ENCODE peak calls at places on chromosomes 11 and 22, in five cellular contexts. N is fibroblast of pulmonary artery, Q is BJ, R is PC-9, M is astrocyte of the spinal cord. B is an unnamed sample.

GRCh38 chr22:50016988-50017700 is 4.6 kb upstream of the IL17REL start:
- DNase-seq in N (peak; percentile 37), Q (no peak), R (no peak), M (no peak), B (peak; percentile 20)

GRCh38 chr11:66691311-66691980 is 13.8 kb upstream of the RBM4B start:
- DNase-seq in N (no peak), Q (no peak), R (no peak), M (no peak), B (no peak)

GRCh38 chr22:41367680-41368542 is 13.8 kb upstream of the TEF start:
- DNase-seq in N (peak; percentile 47), Q (peak; percentile 31), R (peak; percentile 32), M (peak; percentile 14), B (peak; percentile 28)

GRCh38 chr11:2868604-2869526 is 16.7 kb downstream of the CDKN1C start:
- DNase-seq in N (no peak), Q (no peak), R (no peak), M (no peak), B (no peak)

GRCh38 chr11:107791343-107792048 is 67.1 kb downstream of the SLC35F2 start:
- DNase-seq in N (no peak), Q (no peak), R (no peak), M (no peak), B (no peak)

GRCh38 chr11:113896156-113896879 is 8.3 kb upstream of the HTR3B start:
- DNase-seq in N (peak; percentile 53), Q (no peak), R (no peak), M (peak; percentile 35), B (peak; percentile 49)

GRCh38 chr22:49300951-49301397 is 526.7 kb downstream of the BRD1 start:
- DNase-seq in N (no peak), Q (no peak), R (no peak), M (no peak), B (no peak)

GRCh38 chr11:105027671-105028070 is 4.7 kb upstream of the CASP5 start:
- DNase-seq in N (no peak), Q (no peak), R (no peak), M (no peak), B (no peak)

GRCh38 chr11:78370406-78371172 is 47.0 kb downstream of the GAB2 start:
- DNase-seq in N (peak; percentile 25), Q (no peak), R (peak; percentile 22), M (peak; percentile 32), B (no peak)

GRCh38 chr22:25146906-25147754 is 52.5 kb upstream of the CRYBB3 start:
- DNase-seq in N (no peak), Q (no peak), R (no peak), M (no peak), B (no peak)

GRCh38 chr22:49394116-49394785 is 433.4 kb downstream of the BRD1 start:
- DNase-seq in N (no peak), Q (no peak), R (no peak), M (no peak), B (no peak)

GRCh38 chr11:76266269-76266668 is 60.0 kb upstream of the WNT11 start:
- DNase-seq in N (peak; percentile 78), Q (peak; percentile 46), R (peak; percentile 91), M (peak; percentile 70), B (peak; percentile 94)

GRCh38 chr11:8810331-8811301 is 100.4 kb upstream of the AKIP1 start:
- DNase-seq in N (peak; percentile 74), Q (no peak), R (no peak), M (peak; percentile 89), B (peak; percentile 80)

GRCh38 chr11:8808226-8808585 is 102.8 kb upstream of the AKIP1 start:
- DNase-seq in N (no peak), Q (no peak), R (no peak), M (no peak), B (no peak)

GRCh38 chr11:8809605-8810272 is 101.2 kb upstream of the AKIP1 start:
- DNase-seq in N (no peak), Q (no peak), R (no peak), M (no peak), B (no peak)

GRCh38 chr11:8807544-8808225 is 103.3 kb upstream of the AKIP1 start:
- DNase-seq in N (peak; percentile 83), Q (peak; percentile 68), R (no peak), M (peak; percentile 67), B (peak; percentile 78)

DNA sequence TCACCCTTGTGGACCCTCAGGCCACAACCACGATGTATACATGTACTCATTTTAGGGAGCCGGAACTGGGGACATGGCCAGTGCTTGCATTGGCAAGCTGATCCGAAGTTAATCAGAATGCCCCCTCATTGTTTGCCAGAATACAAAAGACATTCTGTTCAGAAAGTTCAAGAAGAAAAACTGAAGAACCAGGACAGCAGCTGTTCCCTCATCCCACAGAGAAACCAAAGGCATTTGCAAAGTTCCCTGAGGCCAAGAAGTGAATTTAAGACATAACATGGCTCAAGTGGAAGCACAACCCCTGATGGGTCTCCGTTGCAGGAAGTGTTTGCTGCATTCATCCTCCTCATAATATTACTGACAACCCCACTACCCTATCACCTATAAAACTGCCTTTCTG is 101.8 kb upstream of the AKIP1 start:
- DNase-seq in N (no peak), Q (no peak), R (no peak), M (peak; percentile 37), B (no peak)
- H3K4me3 ChIP-seq in N (peak overlapping the region; percentile 73), Q (peak overlapping the region; percentile 55), R (no peak overlapping the region), M (peak overlapping the region; percentile 65), B (peak overlapping the region; percentile 62)

GRCh38 chr11:109040303-109040702 is 375.4 kb downstream of the DDX10 start:
- DNase-seq in N (no peak), Q (no peak), R (no peak), M (no peak), B (no peak)
- TF ChIP-seq CTCF in N (no peak), Q (peak; percentile 4), R (peak; percentile 54), M (peak; percentile 15), B (no peak)

DNA sequence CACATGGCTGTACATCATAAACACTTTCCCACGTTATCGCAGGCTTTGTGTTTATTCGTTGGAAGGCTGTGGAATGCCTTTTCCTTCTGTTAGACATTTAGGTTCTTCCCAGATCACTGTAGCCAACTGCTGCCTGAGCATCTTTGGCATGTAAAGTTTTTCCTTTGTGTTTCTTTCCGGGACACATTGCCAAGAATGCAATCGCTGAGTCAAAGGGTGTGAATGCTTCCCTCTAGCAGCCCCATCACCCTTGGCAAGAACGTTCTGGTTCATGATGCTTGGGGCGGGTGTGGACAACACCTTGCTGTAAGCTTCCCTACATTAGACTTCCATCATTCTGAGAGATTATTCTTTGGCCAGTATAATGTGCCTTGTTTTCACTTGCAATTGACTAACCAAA is 136.2 kb downstream of the OSBP2 start:
- DNase-seq in N (peak; percentile 96), Q (peak; percentile 82), R (peak; percentile 98), M (peak; percentile 86), B (peak; percentile 99)
- H3K4me3 ChIP-seq in N (no peak overlapping the region), Q (no peak overlapping the region), R (no peak overlapping the region), M (no peak overlapping the region), B (no peak overlapping the region)

GRCh38 chr11:11076879-11077278 is 219.0 kb upstream of the ZBED5 start:
- DNase-seq in N (no peak), Q (no peak), R (no peak), M (no peak), B (no peak)

GRCh38 chr11:11076276-11076675 is 218.4 kb upstream of the ZBED5 start:
- DNase-seq in N (no peak), Q (no peak), R (no peak), M (no peak), B (no peak)

GRCh38 chr11:11075515-11076171 is 217.8 kb upstream of the ZBED5 start:
- DNase-seq in N (no peak), Q (no peak), R (no peak), M (no peak), B (no peak)

GRCh38 chr11:11077898-11078297 is 220.0 kb upstream of the ZBED5 start:
- DNase-seq in N (no peak), Q (no peak), R (no peak), M (no peak), B (no peak)

DNA sequence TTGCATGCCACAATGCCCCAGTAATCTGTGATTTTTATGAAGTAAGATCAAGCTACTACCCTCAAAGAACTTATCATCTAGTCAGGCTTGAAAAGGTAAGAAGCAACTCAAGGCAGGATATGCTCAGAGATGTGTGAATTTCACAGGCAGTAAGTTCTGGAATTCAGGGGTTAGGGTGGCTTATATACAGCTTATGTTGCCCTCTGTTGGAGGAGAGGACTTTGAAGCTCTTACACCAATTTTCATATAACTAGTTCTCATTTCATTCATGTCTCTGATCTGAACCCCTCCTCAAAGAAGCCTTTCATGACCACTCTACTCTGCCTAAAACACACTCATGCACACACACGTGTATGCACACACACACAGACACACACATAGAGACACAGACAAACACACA is 220.5 kb upstream of the ZBED5 start:
- DNase-seq in N (peak; percentile 20), Q (no peak), R (no peak), M (peak; percentile 2), B (peak; percentile 20)
- TF ChIP-seq CTCF in N (no peak), Q (peak; percentile 7), R (no peak), M (no peak), B (no peak)

GRCh38 chr11:14973621-14974020 is 1.5 kb upstream of the CALCA start:
- DNase-seq in N (no peak), Q (no peak), R (no peak), M (peak; percentile 17), B (peak; percentile 23)
- H3K4me3 ChIP-seq in N (no peak overlapping the region), Q (no peak overlapping the region), R (no peak overlapping the region), M (no peak overlapping the region), B (no peak overlapping the region)

GRCh38 chr11:128632151-128632791 is 44.9 kb upstream of the ETS1 start:
- DNase-seq in N (peak; percentile 81), Q (no peak), R (no peak), M (peak; percentile 71), B (peak; percentile 48)
- TF ChIP-seq CTCF in N (peak; percentile 85), Q (peak; percentile 84), R (peak; percentile 65), M (peak; percentile 92), B (peak; percentile 62)

GRCh38 chr11:15942936-15943335 is 413.4 kb downstream of the SOX6 start:
- DNase-seq in N (no peak), Q (no peak), R (no peak), M (no peak), B (no peak)
- H3K4me3 ChIP-seq in N (no peak overlapping the region), Q (no peak overlapping the region), R (no peak overlapping the region), M (no peak overlapping the region), B (no peak overlapping the region)

GRCh38 chr11:93361435-93361834 is 30.9 kb downstream of the DEUP1 start:
- DNase-seq in N (no peak), Q (no peak), R (no peak), M (no peak), B (no peak)
- TF ChIP-seq CTCF in N (no peak), Q (no peak), R (peak; percentile 27), M (no peak), B (no peak)

B was measured in epithelial cell of esophagus.